ENCODE peak calls at places on chromosomes 5 and 9, in eight cellular contexts. L is lower lobe of right lung; O is HCT116; Q is suprapubic skin; T is CD8-positive, alpha-beta T cell; W is AG04450; E is right atrium auricular region; F is upper lobe of right lung. P is an unnamed sample. For H3K27me3, the result is how much of the 10 kb centered on the place peaks cover.

GRCh38 chr5:158848634-158849033 is 251.1 kb downstream of the EBF1 start:
- DNase-seq in L (no peak), O (no peak), Q (no peak), T (no peak), W (no peak), E (no peak), F (no peak), P (no peak)

GRCh38 chr9:114034663-114035062 is 43.4 kb downstream of the AMBP start:
- DNase-seq in L (no peak), O (no peak), Q (no peak), T (no peak), W (no peak), E (no peak), F (no peak), P (peak)

GRCh38 chr5:24110019-24110615 is 534.7 kb downstream of the CDH10 start:
- DNase-seq in L (no peak), O (no peak), Q (no peak), T (no peak), W (no peak), E (no peak), F (no peak), P (no peak)

GRCh38 chr9:126793686-126794417 is 11.0 kb upstream of the ZBTB43 start:
- DNase-seq in L (no peak), O (no peak), Q (no peak), T (no peak), W (no peak), E (no peak), F (peak), P (no peak)

GRCh38 chr9:35293381-35293780 is 131.6 kb downstream of the UNC13B start:
- DNase-seq in L (no peak), O (no peak), Q (no peak), T (no peak), W (no peak), E (no peak), F (no peak), P (no peak)

GRCh38 chr9:111582888-111583287 is 16.6 kb downstream of the PTGR1 start:
- DNase-seq in L (no peak), O (no peak), Q (no peak), T (no peak), W (no peak), E (no peak), F (no peak), P (no peak)

GRCh38 chr9:68749579-68750159 is 44.6 kb downstream of the PIP5K1B start:
- DNase-seq in L (peak), O (no peak), Q (no peak), T (no peak), W (no peak), E (no peak), F (peak), P (no peak)

GRCh38 chr5:143311428-143311827 is 92.1 kb downstream of the NR3C1 start:
- DNase-seq in L (no peak), O (no peak), Q (no peak), T (no peak), W (peak), E (no peak), F (no peak), P (no peak)

GRCh38 chr5:92850886-92851285 is 730.1 kb downstream of the NR2F1-AS1 start:
- DNase-seq in L (no peak), O (no peak), Q (no peak), T (no peak), W (no peak), E (no peak), F (no peak), P (no peak)

GRCh38 chr9:96565684-96566360 is 53.8 kb downstream of the CDC14B start:
- DNase-seq in L (no peak), O (no peak), Q (no peak), T (no peak), W (no peak), E (no peak), F (no peak), P (no peak)

GRCh38 chr9:95381243-95381642 is 63.7 kb upstream of the FANCC start:
- DNase-seq in L (no peak), O (no peak), Q (no peak), T (no peak), W (no peak), E (no peak), F (no peak), P (no peak)

GRCh38 chr9:93254806-93255519 is 71.0 kb downstream of the WNK2 start:
- DNase-seq in L (peak), O (no peak), Q (peak), T (no peak), W (no peak), E (no peak), F (peak), P (no peak)

GRCh38 chr9:96027271-96028131 is 152.0 kb downstream of the ERCC6L2 start:
- DNase-seq in L (no peak), O (no peak), Q (no peak), T (no peak), W (no peak), E (no peak), F (peak), P (no peak)

GRCh38 chr5:151811593-151812321 is 40.0 kb downstream of the G3BP1 start:
- DNase-seq in L (no peak), O (no peak), Q (no peak), T (no peak), W (no peak), E (no peak), F (no peak), P (no peak)

GRCh38 chr5:67431191-67431590 is 234.6 kb upstream of the CD180 start:
- DNase-seq in L (no peak), O (no peak), Q (no peak), T (no peak), W (no peak), E (no peak), F (no peak), P (no peak)

GRCh38 chr5:10645146-10645545 is 81.3 kb downstream of the ANKRD33B start:
- DNase-seq in L (no peak), O (no peak), Q (no peak), T (no peak), W (no peak), E (no peak), F (no peak), P (no peak)

GRCh38 chr9:110977259-110977709 is 61.0 kb downstream of the LPAR1 start:
- DNase-seq in L (no peak), O (peak), Q (no peak), T (no peak), W (no peak), E (no peak), F (no peak), P (no peak)

GRCh38 chr5:42570946-42571625 is 147.8 kb downstream of the GHR start:
- DNase-seq in L (no peak), O (no peak), Q (no peak), T (no peak), W (no peak), E (no peak), F (no peak), P (no peak)

GRCh38 chr5:179621551-179621971 is 1.9 kb downstream of the HNRNPH1 start:
- DNase-seq in L (no peak), O (no peak), Q (peak), T (no peak), W (no peak), E (no peak), F (peak), P (no peak)
- H3K4me3 ChIP-seq in L (peak), O (peak), Q (peak), T (peak), W (peak), E (peak), F (peak), P (peak)

GRCh38 chr9:136619742-136620440 is 42.8 kb upstream of the EGFL7 start:
- DNase-seq in L (peak), O (no peak), Q (peak), T (no peak), W (no peak), E (peak), F (peak), P (no peak)
- H3K27me3 ChIP-seq in L (under half), O (under half), Q (under half), T (under half), W (under half), E (under half), F (under half), P (under half)

DNA sequence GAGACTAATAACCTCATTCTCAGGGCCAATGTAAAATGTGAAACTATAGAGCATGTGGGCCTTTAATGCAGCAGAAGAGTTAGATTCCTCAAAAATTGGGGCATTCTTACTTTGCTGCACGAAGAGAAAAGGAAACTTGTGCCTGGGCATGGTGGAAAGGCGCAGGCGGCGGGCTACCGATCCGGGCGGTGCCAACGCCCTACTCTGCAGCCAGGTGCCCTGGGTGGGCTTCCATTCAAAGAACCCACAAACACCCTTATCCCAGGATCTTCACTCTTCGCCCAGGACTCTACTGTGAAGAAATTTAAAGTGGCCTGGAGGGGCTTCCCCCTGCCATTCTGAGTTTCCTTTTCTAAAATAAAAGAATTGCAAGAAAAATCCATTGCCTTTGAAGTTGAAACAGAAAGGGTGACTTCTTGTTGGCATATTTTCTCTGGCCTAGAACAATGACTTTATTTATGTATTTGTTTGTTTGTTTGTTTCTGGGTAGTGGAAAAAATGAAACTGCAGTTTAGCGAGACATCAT is 124.9 kb downstream of the TMEM161B start:
- DNase-seq in L (peak), O (no peak), Q (no peak), T (no peak), W (no peak), E (no peak), F (no peak), P (no peak)
- H3K4me3 ChIP-seq in L (peak), O (no peak), Q (peak), T (no peak), W (no peak), E (peak), F (peak), P (peak)

DNA sequence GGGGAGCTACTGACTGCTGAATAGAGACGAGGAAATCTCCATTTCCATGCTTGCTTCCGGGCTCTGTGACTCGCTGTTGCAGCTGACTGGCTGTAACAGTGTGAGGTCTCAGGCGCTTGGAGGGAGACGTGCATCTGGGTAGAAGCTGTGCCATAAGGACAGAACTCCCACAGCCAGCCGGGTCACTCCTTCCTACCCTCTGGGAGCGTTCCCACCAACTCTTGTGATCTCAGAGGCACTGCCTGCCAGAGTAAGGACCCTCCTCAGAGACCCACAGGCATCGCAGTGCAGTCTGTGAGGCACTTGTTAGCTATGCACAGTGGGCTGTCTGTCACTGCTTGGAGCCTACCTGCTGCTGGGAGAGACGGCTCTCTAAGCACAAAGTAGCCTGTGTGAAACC is 203.4 kb upstream of the SEMA6A start:
- DNase-seq in L (no peak), O (no peak), Q (no peak), T (no peak), W (no peak), E (no peak), F (no peak), P (no peak)
- H3K27me3 ChIP-seq in L (under half), O (under half), Q (under half), T (under half), W (under half), E (under half), F (under half), P (under half)

GRCh38 chr9:33750307-33750838 is 45.0 kb upstream of the PRSS3 start:
- DNase-seq in L (no peak), O (no peak), Q (no peak), T (no peak), W (no peak), E (no peak), F (no peak), P (no peak)
- H3K4me3 ChIP-seq in L (no peak), O (peak), Q (peak), T (no peak), W (peak), E (peak), F (no peak), P (peak)